ENCODE peak calls at places on chromosomes 16 and 17, in nine cellular contexts. Z is A549; G is substantia nigra; A is bronchial epithelial cell; M is memory B cell; E is activated CD4-positive, alpha-beta T cell treated with anti-CD3 and anti-CD28 coated beads, Interleukin-2, amount 50 U/mL, for 1 hour; I is kidney tubule cell; W is cardiac fibroblast; Y is left colon. R is an unnamed sample.

GRCh38 chr17:57552114-57552601 is 192.9 kb downstream of the CCDC182 start:
- DNase-seq in Z (no peak), G (no peak), A (no peak), M (peak; percentile 62), E (no peak), I (no peak), W (peak; percentile 63), Y (no peak), R (no peak)

GRCh38 chr17:7927596-7927995 is 2.1 kb downstream of the KCNAB3 start:
- DNase-seq in Z (no peak), G (no peak), A (peak; percentile 37), M (no peak), E (no peak), I (no peak), W (no peak), Y (no peak), R (no peak)

GRCh38 chr16:76385831-76386230 is 108.6 kb downstream of the CNTNAP4 start:
- DNase-seq in Z (no peak), G (no peak), A (no peak), M (no peak), E (no peak), I (no peak), W (no peak), Y (no peak), R (no peak)

GRCh38 chr16:8818499-8819270 is 21.0 kb downstream of the PMM2 start:
- DNase-seq in Z (no peak), G (no peak), A (no peak), M (no peak), E (no peak), I (no peak), W (no peak), Y (no peak), R (no peak)

GRCh38 chr16:54526916-54527315 is 240.3 kb upstream of the IRX3 start:
- DNase-seq in Z (no peak), G (no peak), A (peak; percentile 35), M (no peak), E (no peak), I (no peak), W (no peak), Y (no peak), R (no peak)

GRCh38 chr17:78532922-78533640 is 44.1 kb downstream of the DNAH17 start:
- DNase-seq in Z (peak; percentile 90), G (no peak), A (peak; percentile 94), M (no peak), E (no peak), I (peak; percentile 80), W (peak; percentile 21), Y (no peak), R (no peak)

GRCh38 chr17:34930283-34930682 is 31.0 kb downstream of the CCT6B start:
- DNase-seq in Z (no peak), G (no peak), A (no peak), M (no peak), E (no peak), I (no peak), W (no peak), Y (no peak), R (no peak)

GRCh38 chr17:59842901-59843652 is 49.7 kb downstream of the TUBD1 start:
- DNase-seq in Z (peak; percentile 70), G (no peak), A (peak; percentile 99), M (no peak), E (peak; percentile 45), I (peak; percentile 99), W (peak; percentile 97), Y (peak; percentile 68), R (no peak)

GRCh38 chr16:3140603-3141427 is 6.0 kb downstream of the ZNF213 start:
- DNase-seq in Z (no peak), G (no peak), A (no peak), M (no peak), E (no peak), I (no peak), W (no peak), Y (no peak), R (no peak)

GRCh38 chr17:7215652-7216139 is 3.9 kb downstream of the DLG4 start:
- DNase-seq in Z (peak; percentile 41), G (no peak), A (no peak), M (no peak), E (no peak), I (no peak), W (no peak), Y (no peak), R (peak; percentile 62)

GRCh38 chr17:30819941-30820705 is 4.4 kb downstream of the CRLF3 start:
- DNase-seq in Z (no peak), G (no peak), A (no peak), M (no peak), E (no peak), I (no peak), W (peak; percentile 65), Y (no peak), R (no peak)

GRCh38 chr17:72602517-72603345 is 481.9 kb downstream of the SOX9 start:
- DNase-seq in Z (peak; percentile 97), G (no peak), A (peak; percentile 72), M (no peak), E (no peak), I (peak; percentile 87), W (peak; percentile 68), Y (peak; percentile 54), R (no peak)

GRCh38 chr16:21301168-21301894 is 23.2 kb upstream of the CRYM start:
- DNase-seq in Z (peak; percentile 91), G (no peak), A (peak; percentile 80), M (peak; percentile 65), E (peak; percentile 19), I (peak; percentile 89), W (peak; percentile 68), Y (peak; percentile 90), R (peak; percentile 45)

GRCh38 chr17:79842656-79843474 is 3.6 kb upstream of the CBX4 start:
- DNase-seq in Z (no peak), G (no peak), A (no peak), M (peak; percentile 52), E (no peak), I (no peak), W (no peak), Y (peak; percentile 27), R (no peak)

GRCh38 chr17:60920107-60920506 is 242.5 kb downstream of the BCAS3 start:
- DNase-seq in Z (no peak), G (no peak), A (no peak), M (no peak), E (no peak), I (no peak), W (no peak), Y (no peak), R (no peak)

GRCh38 chr17:18319604-18320256 is 4.6 kb downstream of the SMCR8 start:
- DNase-seq in Z (peak; percentile 37), G (no peak), A (peak; percentile 46), M (no peak), E (no peak), I (peak; percentile 66), W (peak; percentile 84), Y (peak; percentile 29), R (peak; percentile 45)

GRCh38 chr16:72474511-72475123 is 302.7 kb upstream of the PMFBP1 start:
- DNase-seq in Z (no peak), G (no peak), A (peak; percentile 74), M (no peak), E (no peak), I (peak; percentile 92), W (peak; percentile 67), Y (no peak), R (no peak)

GRCh38 chr17:74224959-74225725 is 11.8 kb downstream of the TTYH2 start:
- DNase-seq in Z (no peak), G (no peak), A (no peak), M (no peak), E (no peak), I (no peak), W (no peak), Y (no peak), R (no peak)

GRCh38 chr17:82031303-82031884 is at the start of gene RAC3:
- DNase-seq in Z (no peak), G (no peak), A (no peak), M (no peak), E (no peak), I (peak; percentile 33), W (peak; percentile 36), Y (no peak), R (no peak)

GRCh38 chr17:77437017-77437416 is 296.2 kb downstream of the SEC14L1 start:
- DNase-seq in Z (no peak), G (no peak), A (no peak), M (no peak), E (no peak), I (peak; percentile 34), W (peak; percentile 94), Y (no peak), R (no peak)

GRCh38 chr17:80396680-80397387 is 18.1 kb upstream of the ENDOV start:
- DNase-seq in Z (no peak), G (no peak), A (no peak), M (no peak), E (no peak), I (no peak), W (no peak), Y (no peak), R (no peak)

GRCh38 chr17:31745964-31746650 is 112.9 kb downstream of the COPRS start:
- DNase-seq in Z (no peak), G (no peak), A (no peak), M (no peak), E (no peak), I (no peak), W (no peak), Y (no peak), R (no peak)

GRCh38 chr17:37725601-37726146 is 19.2 kb downstream of the HNF1B start:
- DNase-seq in Z (no peak), G (no peak), A (no peak), M (no peak), E (no peak), I (no peak), W (no peak), Y (peak; percentile 76), R (no peak)

GRCh38 chr16:89420204-89420603 is 70.2 kb downstream of the ANKRD11 start:
- DNase-seq in Z (no peak), G (no peak), A (no peak), M (no peak), E (no peak), I (no peak), W (no peak), Y (no peak), R (no peak)

GRCh38 chr16:85385463-85386331 is 227.4 kb upstream of the GSE1 start:
- DNase-seq in Z (no peak), G (no peak), A (no peak), M (no peak), E (no peak), I (no peak), W (no peak), Y (peak; percentile 20), R (no peak)

GRCh38 chr17:20120835-20121234 is 111.7 kb downstream of the SPECC1 start:
- DNase-seq in Z (no peak), G (no peak), A (no peak), M (no peak), E (no peak), I (no peak), W (no peak), Y (peak; percentile 37), R (no peak)

GRCh38 chr16:49639739-49640388 is 216.0 kb downstream of the ZNF423 start:
- DNase-seq in Z (no peak), G (no peak), A (no peak), M (no peak), E (no peak), I (no peak), W (peak; percentile 73), Y (no peak), R (peak; percentile 53)

GRCh38 chr16:30527635-30528178 is 1.3 kb upstream of the ZNF768 start:
- DNase-seq in Z (no peak), G (no peak), A (peak; percentile 90), M (no peak), E (no peak), I (peak; percentile 30), W (no peak), Y (peak; percentile 48), R (no peak)

GRCh38 chr17:67606896-67607604 is 110.7 kb upstream of the NOL11 start:
- DNase-seq in Z (no peak), G (no peak), A (no peak), M (no peak), E (no peak), I (no peak), W (peak; percentile 26), Y (no peak), R (no peak)

GRCh38 chr17:9767432-9767991 is 23.9 kb downstream of the DHRS7C start:
- DNase-seq in Z (no peak), G (no peak), A (no peak), M (no peak), E (no peak), I (no peak), W (no peak), Y (no peak), R (no peak)